ENCODE peak calls at places on chromosome 2, in five cellular contexts. O, V, Y, N and B are unnamed samples.

GRCh38 chr2:204072443-204073324 is 136.1 kb downstream of the ICOS start:
- DNase-seq in O (no peak), V (no peak), Y (peak), N (peak), B (no peak)

GRCh38 chr2:189391201-189391600 is 50.1 kb upstream of the WDR75 start:
- DNase-seq in O (no peak), V (no peak), Y (no peak), N (no peak), B (no peak)

GRCh38 chr2:68594674-68595492 is 48.5 kb upstream of the PROKR1 start:
- DNase-seq in O (peak), V (no peak), Y (peak), N (peak), B (peak)

GRCh38 chr2:47737191-47737975 is 45.6 kb upstream of the MSH6 start:
- DNase-seq in O (no peak), V (no peak), Y (no peak), N (no peak), B (no peak)

GRCh38 chr2:127104881-127105655 is 1.9 kb downstream of the BIN1 start:
- DNase-seq in O (no peak), V (no peak), Y (no peak), N (peak), B (no peak)

GRCh38 chr2:42942214-42942989 is 150.0 kb upstream of the HAAO start:
- DNase-seq in O (no peak), V (no peak), Y (no peak), N (no peak), B (no peak)

GRCh38 chr2:127066942-127067341 is 40.0 kb downstream of the BIN1 start:
- DNase-seq in O (no peak), V (no peak), Y (no peak), N (no peak), B (no peak)

GRCh38 chr2:218892693-218893348 is 12.2 kb downstream of the WNT10A start:
- DNase-seq in O (peak), V (no peak), Y (peak), N (peak), B (no peak)

GRCh38 chr2:85826990-85827878 is 61.6 kb downstream of the ST3GAL5 start:
- DNase-seq in O (peak), V (no peak), Y (peak), N (peak), B (peak)

GRCh38 chr2:241102239-241102803 is at the start of gene MTERF4:
- DNase-seq in O (peak), V (no peak), Y (peak), N (peak), B (peak)
- TF ChIP-seq CTCF in O (no peak), V (no peak), Y (no peak), N (no peak), B (no peak)

GRCh38 chr2:64669288-64669687 is 15.6 kb upstream of the SERTAD2 start:
- DNase-seq in O (no peak), V (no peak), Y (no peak), N (no peak), B (no peak)
- H3K4me2 ChIP-seq in O (no peak), V (no peak), Y (no peak), N (no peak), B (no peak)

DNA sequence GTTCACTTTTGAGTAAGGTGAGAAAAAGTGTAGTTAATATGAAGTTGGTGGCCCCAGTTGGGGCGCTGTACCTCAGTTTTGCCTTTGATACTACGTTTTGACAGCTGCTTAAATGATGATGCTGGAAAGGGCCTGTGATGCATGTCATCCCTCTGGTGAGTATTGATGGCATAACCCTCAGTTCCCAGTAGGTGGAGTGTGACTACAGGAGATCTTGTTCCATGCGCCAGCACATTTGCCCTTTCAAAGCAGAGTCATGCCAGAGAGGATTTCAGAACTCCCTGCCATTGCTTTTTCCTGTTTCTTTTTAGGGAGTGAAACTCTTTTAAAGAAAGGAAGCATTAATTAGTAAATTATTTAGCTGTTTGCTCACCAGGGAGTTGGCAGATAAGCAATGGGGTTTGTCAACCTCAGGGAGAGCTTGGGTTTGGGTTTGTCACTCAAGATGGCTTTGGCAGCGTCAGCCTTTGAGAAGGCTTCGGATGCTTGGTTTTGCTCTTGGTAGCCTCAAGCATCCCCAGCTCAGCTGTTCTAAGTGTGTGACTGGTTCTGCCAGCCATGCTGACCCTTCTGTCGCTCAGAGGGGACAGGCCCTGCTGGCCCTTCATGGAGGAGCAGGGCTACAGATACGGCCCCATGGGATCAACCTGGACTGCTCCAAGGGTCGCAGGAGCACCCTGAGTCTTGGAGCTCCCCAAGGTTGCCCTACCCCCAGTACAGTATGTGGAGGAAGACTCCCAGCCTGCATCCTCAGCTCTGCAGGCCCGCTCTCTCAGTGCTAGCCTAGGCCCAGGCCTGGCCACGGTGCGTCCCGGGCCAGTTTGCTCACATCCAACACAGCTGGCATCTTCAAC is 29.1 kb downstream of the ARMC9 start:
- DNase-seq in O (peak), V (peak), Y (peak), N (peak), B (peak)
- H2AFZ ChIP-seq in O (no peak), V (no peak), Y (peak), N (no peak), B (no peak)

DNA sequence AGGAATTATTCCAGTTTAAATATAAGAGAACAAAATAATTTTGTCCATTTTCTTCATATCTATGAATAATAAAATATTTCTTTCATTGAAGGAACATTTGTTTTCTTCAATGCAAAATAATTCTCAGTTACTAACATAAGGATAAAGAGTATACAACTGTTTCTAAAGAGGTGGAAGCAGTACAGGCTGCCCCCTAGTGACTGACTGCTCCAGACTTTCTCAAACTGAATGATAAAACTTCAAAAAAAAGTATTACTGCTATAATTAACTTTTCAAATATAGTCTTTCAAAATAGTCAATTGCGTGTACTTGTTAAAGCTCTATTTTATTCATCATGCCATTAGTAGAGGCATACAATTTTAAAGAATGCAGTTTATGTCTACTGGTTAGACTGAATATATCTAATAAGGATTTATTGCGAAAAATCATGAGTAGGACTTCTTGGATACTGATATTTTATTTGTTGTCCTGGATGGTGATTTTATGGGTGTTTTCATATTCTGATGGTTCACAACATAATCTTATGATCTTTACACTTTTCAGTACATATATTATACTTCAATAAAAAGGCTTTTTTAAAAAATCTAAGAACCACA is 100.1 kb downstream of the WDPCP start:
- DNase-seq in O (peak), V (no peak), Y (no peak), N (no peak), B (no peak)
- TF ChIP-seq CTCF in O (peak), V (peak), Y (peak), N (peak), B (peak)

GRCh38 chr2:40095003-40095402 is 315.9 kb upstream of the THUMPD2 start:
- DNase-seq in O (peak), V (peak), Y (no peak), N (no peak), B (no peak)
- H3K4me2 ChIP-seq in O (peak), V (peak), Y (no peak), N (no peak), B (no peak)

GRCh38 chr2:226185613-226186211 is 613.9 kb downstream of the IRS1 start:
- DNase-seq in O (peak), V (peak), Y (no peak), N (no peak), B (peak)
- H2AFZ ChIP-seq in O (no peak), V (peak), Y (no peak), N (no peak), B (peak)

DNA sequence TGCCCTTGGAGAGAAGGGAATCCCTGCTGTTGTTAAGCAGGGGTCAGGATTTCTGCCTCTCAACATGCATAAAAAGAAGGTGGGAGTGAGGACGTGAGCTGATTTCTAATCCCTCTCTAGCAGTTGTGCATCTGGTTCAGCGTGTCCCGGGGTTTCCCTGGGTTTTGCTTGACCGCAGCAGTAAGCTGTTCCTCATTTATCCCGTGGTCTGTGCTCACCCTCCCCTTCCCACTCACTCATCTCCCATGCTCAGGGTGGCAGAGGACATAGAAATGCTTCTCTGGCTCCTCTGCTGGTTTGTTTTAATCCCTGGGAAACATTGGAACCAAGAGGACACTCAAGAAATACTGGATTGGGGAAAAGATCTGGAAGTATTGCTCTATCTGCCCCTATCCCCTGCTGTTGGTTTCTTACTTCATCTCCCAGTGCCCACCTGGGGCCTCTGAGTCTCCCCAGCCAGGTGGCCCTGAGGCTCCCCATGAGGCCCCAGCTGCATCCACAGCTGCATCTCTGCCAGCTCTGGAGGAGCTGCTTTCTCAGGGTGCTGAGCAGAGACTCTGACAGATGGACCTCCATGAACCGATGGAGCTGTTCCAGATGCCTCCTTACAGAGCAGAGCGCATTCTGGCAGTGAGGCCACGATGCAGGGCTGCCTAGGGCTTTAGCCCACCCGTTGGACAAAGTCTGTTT is 36.2 kb downstream of the TET3 start:
- DNase-seq in O (no peak), V (no peak), Y (peak), N (no peak), B (no peak)
- TF ChIP-seq CTCF in O (no peak), V (no peak), Y (no peak), N (no peak), B (no peak)